ENCODE peak calls at places on chromosomes 2 and 18, in nine cellular contexts. M, I, Q, A, Y, W, J, G and U are unnamed samples.

GRCh38 chr18:58858591-58859468 is 5.8 kb upstream of the ZNF532 start:
- DNase-seq in J (peak), I (no peak), A (no peak), G (no peak), Y (no peak), M (no peak), Q (no peak), W (peak), U (no peak)

GRCh38 chr2:88028931-88029330 is 12.6 kb upstream of the RNU2-63P start:
- DNase-seq in J (no peak), M (no peak), G (no peak), A (no peak), Q (no peak), I (no peak), W (no peak), Y (no peak), U (no peak)

GRCh38 chr2:16391986-16392385 is 273.6 kb downstream of the CYRIA start:
- DNase-seq in G (no peak), A (no peak), M (no peak), Q (no peak), W (no peak), J (no peak), I (no peak), Y (no peak), U (no peak)

GRCh38 chr2:101064868-101065549 is 62.9 kb downstream of the RPL31 start:
- DNase-seq in A (no peak), M (peak), J (no peak), Q (no peak), Y (peak), W (no peak), G (no peak), I (peak), U (no peak)

GRCh38 chr2:125185691-125186270 is 1160.7 kb downstream of the CNTNAP5 start:
- DNase-seq in W (no peak), A (no peak), I (no peak), G (no peak), M (no peak), Y (no peak), J (no peak), Q (no peak), U (no peak)

GRCh38 chr18:79524181-79525078 is 128.7 kb downstream of the NFATC1 start:
- DNase-seq in Y (no peak), A (peak), Q (peak), M (no peak), W (no peak), G (no peak), J (no peak), I (no peak), U (peak)

GRCh38 chr2:238106339-238106697 is 6.2 kb downstream of the ESPNL start:
- DNase-seq in J (no peak), A (no peak), Y (peak), Q (no peak), M (no peak), W (no peak), G (no peak), I (no peak), U (no peak)

GRCh38 chr2:68333931-68334330 is 14.2 kb upstream of the CNRIP1 start:
- DNase-seq in A (no peak), Q (no peak), G (no peak), W (no peak), Y (no peak), J (no peak), M (no peak), I (no peak), U (no peak)

GRCh38 chr18:25927830-25928229 is 162.6 kb downstream of the SS18 start:
- DNase-seq in I (no peak), Y (no peak), J (no peak), W (no peak), Q (no peak), A (no peak), M (no peak), G (no peak), U (no peak)

GRCh38 chr2:195307751-195308150 is 349.3 kb upstream of the SLC39A10 start:
- DNase-seq in Q (no peak), M (no peak), I (no peak), G (no peak), Y (no peak), J (no peak), W (no peak), A (no peak), U (no peak)

GRCh38 chr18:9535430-9535972 is 60.2 kb downstream of the RALBP1 start:
- DNase-seq in Y (no peak), G (no peak), I (peak), A (no peak), Q (no peak), W (peak), M (no peak), J (no peak), U (no peak)

GRCh38 chr2:64489081-64489761 is 34.9 kb upstream of the AFTPH start:
- DNase-seq in A (no peak), I (no peak), Q (no peak), W (no peak), G (no peak), M (no peak), Y (no peak), J (no peak), U (no peak)

GRCh38 chr2:216989335-216990129 is 129.7 kb upstream of the TNP1 start:
- DNase-seq in Q (no peak), I (peak), W (no peak), Y (no peak), G (no peak), M (no peak), J (no peak), A (no peak), U (no peak)

GRCh38 chr2:159124931-159125467 is 156.6 kb downstream of the TANC1 start:
- DNase-seq in Q (no peak), A (no peak), I (no peak), W (no peak), M (no peak), J (no peak), G (no peak), Y (no peak), U (no peak)

GRCh38 chr2:55618649-55619055 is 1.2 kb upstream of the PPP4R3B start:
- DNase-seq in J (peak), Q (peak), G (peak), A (peak), W (peak), I (peak), M (peak), Y (peak), U (peak)

GRCh38 chr2:64063924-64064331 is 44.7 kb upstream of the VPS54 start:
- DNase-seq in J (peak), Y (peak), M (no peak), W (no peak), Q (no peak), G (no peak), A (no peak), I (peak), U (no peak)

GRCh38 chr2:136765256-136765735 is at the start of gene THSD7B:
- DNase-seq in M (no peak), I (no peak), Y (no peak), G (no peak), J (no peak), A (no peak), W (no peak), Q (no peak), U (no peak)

GRCh38 chr2:31241625-31242270 is 7.8 kb downstream of the EHD3 start:
- DNase-seq in A (no peak), W (no peak), G (no peak), J (no peak), M (no peak), I (no peak), Y (no peak), Q (no peak), U (no peak)

GRCh38 chr2:102013200-102014040 is 21.7 kb downstream of the IL1R2 start:
- DNase-seq in J (no peak), Q (no peak), W (no peak), Y (no peak), G (no peak), A (no peak), I (no peak), M (no peak), U (no peak)

GRCh38 chr2:177896587-177896986 is 176.0 kb downstream of the PDE11A start:
- DNase-seq in I (no peak), A (no peak), G (no peak), J (no peak), M (no peak), Q (no peak), W (no peak), Y (no peak), U (no peak)

GRCh38 chr2:120738786-120739771 is 3.4 kb downstream of the GLI2 start:
- DNase-seq in M (no peak), W (no peak), Y (no peak), Q (peak), A (no peak), I (no peak), J (no peak), G (no peak), U (no peak)

GRCh38 chr2:120741514-120742448 is 6.1 kb downstream of the GLI2 start:
- DNase-seq in W (no peak), A (no peak), Q (peak), M (no peak), G (no peak), Y (peak), J (no peak), I (no peak), U (no peak)

GRCh38 chr2:120743657-120744056 is 8.0 kb downstream of the GLI2 start:
- DNase-seq in W (no peak), J (no peak), Q (no peak), M (no peak), A (no peak), G (no peak), Y (no peak), I (no peak), U (no peak)

GRCh38 chr2:120740375-120740764 is 4.7 kb downstream of the GLI2 start:
- DNase-seq in A (no peak), M (no peak), Q (no peak), G (no peak), Y (no peak), W (no peak), J (no peak), I (no peak), U (no peak)

DNA sequence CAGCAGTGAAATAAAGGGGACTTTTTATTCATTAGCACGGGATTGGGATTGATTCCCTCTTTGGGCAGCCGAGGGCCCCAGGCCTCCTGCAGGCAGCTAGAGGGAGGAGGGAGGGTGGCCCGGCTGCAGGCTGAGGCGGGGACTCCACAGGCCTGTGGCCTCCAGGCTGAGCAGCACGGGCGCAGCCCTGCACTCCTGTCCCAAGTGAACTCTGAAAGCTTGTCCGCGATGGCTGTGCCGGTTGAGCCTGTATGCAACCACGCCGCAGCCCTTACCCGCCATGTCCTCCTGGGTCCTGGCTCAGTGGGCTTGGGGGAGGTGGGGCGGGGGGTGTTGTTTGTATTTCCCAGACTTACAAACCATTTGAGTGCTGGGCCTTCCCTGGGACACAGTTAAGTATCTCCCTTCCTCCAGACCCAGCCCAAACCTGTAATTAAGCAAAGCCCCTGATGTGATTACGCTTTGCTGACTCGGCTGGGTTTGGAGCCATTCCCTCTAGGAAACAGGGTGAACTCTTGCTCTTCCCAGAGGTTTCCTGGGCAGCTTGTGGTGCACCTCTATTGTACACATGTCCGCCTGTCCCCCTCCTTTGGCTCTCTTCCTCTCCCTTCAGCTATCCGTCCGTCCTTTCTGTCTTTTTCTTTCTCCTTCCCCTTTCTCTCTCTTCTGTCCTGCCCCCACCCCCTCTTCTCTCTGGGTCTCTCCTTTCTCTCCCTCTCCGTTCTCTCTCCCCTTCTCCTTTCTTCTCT is 5.3 kb downstream of the GLI2 start:
- DNase-seq in M (no peak), G (no peak), Y (no peak), I (no peak), W (no peak), Q (peak), J (no peak), A (no peak), U (no peak)
- TF ChIP-seq CTCF in M (no peak), G (no peak), Y (no peak), I (peak), W (no peak), Q (no peak), J (no peak), A (no peak), U (no peak)

GRCh38 chr2:3282056-3282998 is 95.3 kb downstream of the EIPR1 start:
- DNase-seq in Q (peak), A (no peak), Y (peak), J (peak), G (no peak), W (no peak), I (peak), M (peak), U (no peak)

GRCh38 chr2:3278521-3279218 is 98.9 kb downstream of the EIPR1 start:
- DNase-seq in J (no peak), I (no peak), Q (no peak), Y (peak), W (no peak), G (no peak), M (no peak), A (no peak), U (no peak)

GRCh38 chr2:3280683-3281520 is 96.7 kb downstream of the EIPR1 start:
- DNase-seq in A (no peak), J (no peak), Q (peak), G (no peak), M (no peak), I (no peak), Y (peak), W (no peak), U (no peak)

GRCh38 chr2:3279236-3279960 is 98.2 kb downstream of the EIPR1 start:
- DNase-seq in A (no peak), W (no peak), G (no peak), J (no peak), Q (peak), M (no peak), I (no peak), Y (peak), U (no peak)

DNA sequence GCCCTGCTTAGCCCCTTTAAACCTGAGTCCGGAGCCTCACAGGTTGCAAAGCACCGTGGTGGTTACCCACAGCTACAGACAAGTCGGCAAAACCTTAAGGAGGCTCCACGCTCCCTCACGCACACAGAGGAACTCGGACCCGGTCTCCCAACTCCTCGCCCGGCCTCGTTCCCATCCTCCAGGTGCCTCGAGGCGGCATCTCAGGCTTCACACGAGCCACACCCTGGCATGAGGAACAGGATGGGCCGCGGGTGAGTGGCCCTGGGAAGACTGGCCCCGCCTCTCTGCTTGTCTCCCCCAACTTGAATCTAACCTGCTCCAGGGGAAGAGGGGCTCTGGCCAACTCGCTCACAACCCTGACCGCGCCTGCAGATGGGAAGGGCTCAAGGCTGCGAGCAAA is 97.4 kb downstream of the EIPR1 start:
- DNase-seq in Y (peak), A (no peak), Q (peak), J (no peak), M (no peak), G (no peak), W (no peak), I (no peak), U (no peak)
- TF ChIP-seq CTCF in Y (no peak), A (no peak), Q (no peak), J (no peak), M (no peak), G (no peak), W (no peak), I (no peak), U (no peak)

DNA sequence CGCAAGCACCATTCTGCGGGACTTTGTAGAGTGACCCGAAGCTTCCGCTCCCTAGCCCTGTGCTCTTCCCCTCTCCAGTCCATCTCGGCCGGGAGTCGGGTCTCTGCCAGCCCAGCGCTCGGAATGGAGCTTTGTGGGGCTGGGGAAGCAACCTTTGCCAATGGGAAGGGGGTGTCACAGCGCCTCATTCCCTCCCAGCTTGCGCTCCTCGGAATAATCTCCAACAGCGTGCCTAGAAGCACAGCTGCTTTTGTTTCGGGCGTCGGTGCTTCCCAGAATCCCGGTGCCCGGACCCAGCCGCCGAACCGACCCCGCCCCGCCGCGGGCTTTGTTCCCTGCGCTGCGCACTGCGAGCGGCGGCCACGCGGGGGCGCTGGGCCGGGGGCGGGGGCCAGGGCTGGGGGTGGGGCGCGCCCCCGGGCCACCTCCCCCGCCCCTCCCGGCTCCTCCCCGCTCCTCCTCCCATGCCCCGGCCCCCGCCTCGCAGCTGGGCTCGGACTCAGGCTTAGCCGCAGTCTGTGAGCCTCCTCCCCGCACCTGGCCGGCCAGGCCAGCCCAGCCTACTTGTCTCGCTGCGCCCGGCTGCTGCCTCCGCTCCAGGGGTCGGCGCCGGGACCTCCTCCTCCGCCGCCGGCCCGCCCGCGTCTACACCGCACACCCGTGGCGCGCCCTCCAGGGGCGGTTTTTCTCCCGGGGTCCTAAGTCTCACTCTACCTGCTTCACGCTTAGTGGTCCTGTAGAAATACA is 77.7 kb upstream of the SMAD2 start:
- DNase-seq in M (peak), I (no peak), Y (peak), J (peak), W (peak), Q (peak), A (peak), G (peak), U (peak)
- TF ChIP-seq CTCF in M (peak), I (peak), Y (peak), J (peak), W (peak), Q (peak), A (peak), G (peak), U (no peak)

DNA sequence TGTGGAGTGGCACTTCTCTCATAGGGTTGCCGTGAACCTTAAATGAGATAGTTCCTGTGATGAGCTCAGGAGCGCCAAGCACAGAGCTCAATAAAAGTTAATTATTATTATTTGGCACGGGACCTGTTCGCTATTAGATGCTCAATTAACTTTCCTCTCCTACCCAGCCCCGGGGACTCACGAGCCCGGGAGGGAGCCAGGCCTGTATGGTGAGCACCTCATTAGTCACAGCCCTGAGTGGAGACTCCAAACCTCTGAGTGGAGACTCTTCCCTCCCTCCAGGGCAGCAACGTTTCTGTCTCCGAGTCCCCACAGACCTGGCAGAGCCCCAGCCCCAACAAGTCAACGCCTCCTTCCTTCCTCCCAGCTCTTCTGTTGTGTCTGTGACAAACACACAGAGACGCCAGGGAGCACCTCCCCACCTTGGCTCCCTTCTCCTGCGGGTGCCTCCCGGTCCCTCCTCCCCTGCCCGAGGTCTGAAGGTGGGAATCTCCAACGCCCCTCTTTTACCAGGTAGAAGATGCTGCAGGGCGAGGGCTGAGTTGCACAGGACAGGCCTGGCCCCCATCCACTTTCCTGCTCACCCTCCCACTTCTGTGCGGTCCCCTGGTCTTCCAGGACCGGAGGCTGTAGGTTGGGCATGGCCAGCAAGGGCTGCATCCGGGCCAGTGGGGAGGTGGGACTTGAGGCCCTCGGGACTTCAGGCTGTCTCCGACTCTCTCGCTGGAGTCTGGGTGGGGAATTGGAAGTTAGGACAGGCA is 52.7 kb upstream of the ODC1 start:
- DNase-seq in G (no peak), W (no peak), Y (no peak), M (peak), Q (peak), I (no peak), J (no peak), A (no peak), U (no peak)
- TF ChIP-seq CTCF in G (no peak), W (no peak), Y (no peak), M (no peak), Q (no peak), I (no peak), J (no peak), A (no peak), U (no peak)

DNA sequence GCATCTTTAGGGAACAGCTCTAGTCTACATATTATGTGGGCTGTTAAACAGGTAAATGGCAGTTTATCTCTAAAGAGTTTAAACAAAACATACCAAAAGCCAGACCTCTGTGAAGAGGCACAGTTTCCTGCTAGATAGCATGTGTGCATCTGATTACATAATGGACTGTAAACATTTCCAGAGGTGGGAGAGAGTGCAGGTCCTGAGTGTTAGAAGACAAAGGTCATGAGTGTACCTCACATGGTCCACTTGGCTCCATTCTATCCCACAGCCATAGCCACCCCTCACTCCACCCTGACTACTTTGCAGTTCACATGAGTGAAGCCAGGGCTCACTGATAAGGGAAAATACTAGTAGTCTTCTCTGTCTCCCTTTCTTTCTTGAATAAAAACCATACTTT is 233.4 kb downstream of the MTX2 start:
- DNase-seq in G (no peak), W (no peak), Q (no peak), M (no peak), Y (no peak), J (no peak), A (no peak), I (no peak), U (no peak)
- TF ChIP-seq CTCF in G (no peak), W (no peak), Q (no peak), M (no peak), Y (no peak), J (no peak), A (no peak), I (no peak), U (no peak)

GRCh38 chr2:71603851-71604708 is 150.7 kb downstream of the DYSF start:
- DNase-seq in W (no peak), G (no peak), Y (peak), Q (peak), A (no peak), J (peak), M (no peak), I (no peak), U (no peak)
- TF ChIP-seq CTCF in W (no peak), G (no peak), Y (no peak), Q (no peak), A (no peak), J (no peak), M (no peak), I (peak), U (no peak)